ENCODE peak calls at places on chromosomes 1 and 21, in nine cellular contexts. G is fibroblast of the aortic adventitia, E is lung, H is fibroblast of mammary gland, U is HCT116, I is Peyer's patch, D is tibial artery, P is choroid plexus epithelial cell, S is tibial nerve. A is an unnamed sample.

GRCh38 chr1:93109578-93109977 is 30.5 kb downstream of the MTF2 start:
- DNase-seq in G (no peak), E (no peak), H (no peak), U (no peak), I (no peak), D (no peak), P (no peak), S (no peak), A (no peak)

GRCh38 chr1:62321438-62321837 is 2.2 kb upstream of the KANK4 start:
- DNase-seq in G (peak), E (no peak), H (peak), U (peak), I (no peak), D (no peak), P (peak), S (no peak), A (peak)

GRCh38 chr1:198444792-198445191 is 95.7 kb downstream of the ATP6V1G3 start:
- DNase-seq in G (peak), E (no peak), H (peak), U (no peak), I (no peak), D (no peak), P (peak), S (no peak), A (peak)

GRCh38 chr1:53122194-53122846 is 20.1 kb downstream of the SLC1A7 start:
- DNase-seq in G (peak), E (no peak), H (peak), U (no peak), I (no peak), D (no peak), P (no peak), S (no peak), A (no peak)

GRCh38 chr1:74946389-74946788 is 187.8 kb upstream of the LHX8 start:
- DNase-seq in G (no peak), E (no peak), H (no peak), U (no peak), I (no peak), D (no peak), P (no peak), S (no peak), A (no peak)

GRCh38 chr1:148386617-148387016 is 96.5 kb downstream of the PPIAL4G start:
- DNase-seq in G (no peak), E (no peak), H (no peak), U (no peak), I (no peak), D (no peak), P (peak), S (no peak), A (no peak)

GRCh38 chr21:46129846-46130651 is 25.3 kb downstream of the FTCD start:
- DNase-seq in G (no peak), E (no peak), H (peak), U (no peak), I (no peak), D (no peak), P (no peak), S (no peak), A (no peak)

GRCh38 chr21:41069305-41069642 is 98.7 kb upstream of the BACE2 start:
- DNase-seq in G (no peak), E (no peak), H (no peak), U (no peak), I (no peak), D (no peak), P (no peak), S (no peak), A (no peak)

GRCh38 chr1:89524369-89525168 is at the start of gene LRRC8B:
- DNase-seq in G (peak), E (peak), H (peak), U (peak), I (peak), D (peak), P (peak), S (peak), A (peak)

GRCh38 chr1:89527750-89528381 is 3.2 kb downstream of the LRRC8B start:
- DNase-seq in G (no peak), E (no peak), H (no peak), U (no peak), I (no peak), D (no peak), P (no peak), S (no peak), A (no peak)

GRCh38 chr1:89523597-89524368 is 846 bp upstream of the LRRC8B start:
- DNase-seq in G (peak), E (no peak), H (peak), U (peak), I (peak), D (no peak), P (peak), S (no peak), A (peak)

GRCh38 chr1:89527256-89527655 is 2.6 kb downstream of the LRRC8B start:
- DNase-seq in G (no peak), E (no peak), H (no peak), U (no peak), I (no peak), D (no peak), P (no peak), S (no peak), A (no peak)

DNA sequence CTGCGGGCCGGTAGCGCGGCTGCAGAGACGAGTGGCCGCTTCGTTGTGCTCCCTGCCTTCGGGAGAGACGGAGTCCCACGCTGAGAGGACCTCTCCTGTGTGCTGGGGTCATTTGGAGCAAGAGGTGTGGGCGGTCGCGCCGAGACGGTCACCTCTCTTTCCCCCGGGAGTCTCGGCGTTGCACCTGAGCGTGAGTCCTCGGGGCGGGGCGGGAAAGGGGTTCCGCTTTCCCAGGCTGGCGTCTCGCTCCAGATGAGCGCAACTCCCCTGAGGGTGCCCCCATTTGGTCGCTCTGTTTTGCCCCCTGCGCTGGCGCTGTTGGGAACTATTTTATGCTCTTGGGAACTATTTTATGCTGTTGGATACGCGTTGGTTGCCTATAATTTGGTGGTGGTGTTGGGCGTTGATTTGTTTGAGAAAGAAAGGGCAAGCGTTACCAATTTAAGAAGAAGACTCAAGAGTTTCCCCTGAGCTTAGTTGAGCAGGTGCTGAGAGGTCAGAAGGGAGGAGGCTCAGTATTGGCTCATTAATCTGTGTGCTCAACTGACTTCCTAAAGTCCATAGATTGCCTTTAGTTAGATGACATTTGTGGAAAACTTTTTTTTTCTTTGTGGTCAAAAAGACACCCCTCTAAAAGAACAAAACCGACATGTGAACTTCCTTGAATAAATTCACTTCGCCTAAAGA is 683 bp downstream of the LRRC8B start:
- DNase-seq in G (no peak), E (peak), H (no peak), U (peak), I (no peak), D (peak), P (no peak), S (peak), A (no peak)
- TF ChIP-seq CTCF in G (no peak), E (no peak), H (no peak), U (no peak), I (no peak), D (no peak), P (no peak), S (no peak), A (no peak)

DNA sequence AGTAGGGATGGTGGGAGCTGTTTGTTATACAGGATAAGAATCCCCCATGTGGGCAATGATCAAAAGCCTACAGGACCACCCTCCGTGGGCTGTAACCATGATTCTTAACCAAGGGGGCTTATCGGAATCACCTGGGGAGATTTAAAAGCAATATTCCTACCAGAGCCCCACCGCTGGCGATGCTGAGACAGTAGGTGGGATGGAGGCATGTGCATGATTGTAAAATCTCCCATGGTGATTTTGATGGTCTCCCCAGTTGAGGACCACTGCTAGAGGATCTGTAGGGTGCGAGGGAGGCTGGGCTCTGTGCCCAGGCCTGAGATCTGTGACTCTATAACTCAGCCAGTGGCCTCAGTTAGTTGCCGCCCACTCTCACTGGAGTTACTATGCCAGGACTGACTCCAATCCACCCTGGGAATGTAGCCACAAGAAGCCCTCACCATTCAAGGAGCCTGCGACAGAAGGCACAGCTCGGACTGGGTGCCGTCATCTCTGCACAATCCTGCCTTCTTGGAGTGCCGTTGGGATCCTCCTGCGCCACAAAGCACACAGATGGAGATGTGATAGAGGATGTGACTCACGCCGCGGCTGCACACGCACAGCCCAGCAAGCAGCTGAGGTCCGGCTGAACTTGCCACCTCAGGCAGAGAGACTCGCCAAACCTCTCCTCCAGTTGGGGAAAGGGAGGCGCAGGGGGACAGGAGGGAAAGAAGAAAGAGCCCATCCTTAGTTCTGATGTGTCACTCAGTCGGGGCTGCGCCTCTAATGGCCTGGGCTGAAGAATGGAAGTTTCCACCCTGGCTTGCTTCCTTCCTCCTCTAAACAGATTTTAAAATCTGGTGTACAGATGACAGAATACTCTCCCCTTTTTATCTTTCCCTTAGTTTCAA is 26.5 kb downstream of the AKNAD1 start:
- DNase-seq in G (peak), E (peak), H (peak), U (peak), I (peak), D (peak), P (peak), S (peak), A (peak)
- H3K4me3 ChIP-seq in G (peak), E (no peak), H (peak), U (peak), I (no peak), D (peak), P (peak), S (peak), A (no peak)

GRCh38 chr1:201166964-201167624 is 12.8 kb upstream of the TMEM9 start:
- DNase-seq in G (no peak), E (no peak), H (no peak), U (no peak), I (no peak), D (no peak), P (no peak), S (no peak), A (no peak)
- TF ChIP-seq CTCF in G (no peak), E (no peak), H (no peak), U (no peak), I (no peak), D (no peak), P (no peak), S (no peak), A (no peak)

GRCh38 chr1:31549807-31550620 is 26.3 kb upstream of the TINAGL1 start:
- DNase-seq in G (peak), E (no peak), H (peak), U (no peak), I (no peak), D (no peak), P (no peak), S (no peak), A (no peak)
- H3K4me3 ChIP-seq in G (no peak), E (no peak), H (no peak), U (peak), I (peak), D (no peak), P (no peak), S (no peak), A (no peak)

GRCh38 chr1:167744901-167745300 is 23.1 kb downstream of the MPZL1 start:
- DNase-seq in G (no peak), E (no peak), H (no peak), U (no peak), I (no peak), D (no peak), P (no peak), S (no peak), A (no peak)
- TF ChIP-seq CTCF in G (no peak), E (no peak), H (no peak), U (no peak), I (no peak), D (no peak), P (no peak), S (no peak), A (no peak)

GRCh38 chr1:87203890-87204289 is 124.8 kb upstream of the LMO4 start:
- DNase-seq in G (peak), E (no peak), H (peak), U (no peak), I (no peak), D (no peak), P (peak), S (no peak), A (peak)

GRCh38 chr1:87201768-87202167 is 126.9 kb upstream of the LMO4 start:
- DNase-seq in G (no peak), E (no peak), H (no peak), U (no peak), I (no peak), D (no peak), P (no peak), S (no peak), A (no peak)

GRCh38 chr1:87204441-87204840 is 124.2 kb upstream of the LMO4 start:
- DNase-seq in G (no peak), E (no peak), H (no peak), U (no peak), I (no peak), D (no peak), P (no peak), S (no peak), A (peak)

GRCh38 chr1:87200875-87201638 is 127.6 kb upstream of the LMO4 start:
- DNase-seq in G (no peak), E (no peak), H (no peak), U (no peak), I (no peak), D (no peak), P (no peak), S (no peak), A (no peak)

GRCh38 chr1:87202922-87203655 is 125.6 kb upstream of the LMO4 start:
- DNase-seq in G (no peak), E (no peak), H (no peak), U (no peak), I (no peak), D (no peak), P (no peak), S (no peak), A (no peak)
- H3K4me3 ChIP-seq in G (peak), E (no peak), H (no peak), U (no peak), I (no peak), D (peak), P (no peak), S (no peak), A (no peak)

DNA sequence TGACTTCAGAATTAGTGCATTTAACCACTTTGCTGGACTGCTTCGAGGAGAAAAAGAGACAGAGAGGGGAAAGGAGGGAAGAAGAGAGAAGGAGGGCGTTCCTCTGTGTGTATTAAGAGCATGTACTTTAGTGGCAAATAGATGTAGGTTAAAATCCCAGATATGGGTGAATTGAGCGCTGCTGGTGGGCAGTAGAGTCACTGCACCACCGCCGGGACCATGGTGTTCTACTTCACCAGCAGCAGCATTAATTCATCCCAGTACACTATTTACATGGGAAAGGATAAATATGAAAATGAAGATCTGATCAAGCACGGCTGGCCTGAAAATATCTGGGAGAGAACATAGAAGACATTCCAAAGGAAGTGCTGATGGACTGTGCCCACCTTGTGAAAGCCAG is 20.9 kb upstream of the PPIE start:
- DNase-seq in G (no peak), E (no peak), H (no peak), U (no peak), I (no peak), D (no peak), P (no peak), S (no peak), A (no peak)
- TF ChIP-seq CTCF in G (no peak), E (no peak), H (no peak), U (no peak), I (no peak), D (no peak), P (peak), S (no peak), A (no peak)

DNA sequence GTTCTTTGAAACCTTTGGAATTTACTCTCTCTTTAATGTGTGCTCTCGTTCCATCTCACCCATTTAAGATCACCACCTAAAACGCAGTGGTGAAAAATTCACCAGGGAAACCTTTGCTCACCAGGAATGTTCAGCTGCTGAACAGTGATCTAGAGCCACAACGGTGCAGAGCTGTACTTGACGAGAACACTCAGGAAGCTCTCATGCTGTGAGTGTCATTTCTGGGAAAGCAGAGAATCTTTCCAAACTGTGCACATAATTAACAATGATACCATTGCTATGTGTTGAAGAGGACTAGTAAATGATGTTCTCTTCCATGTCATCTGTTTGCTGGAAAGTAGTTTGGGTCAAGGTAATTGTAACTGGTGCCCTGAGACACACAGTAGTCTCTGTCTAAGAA is 117.1 kb downstream of the ZZZ3 start:
- DNase-seq in G (no peak), E (no peak), H (no peak), U (no peak), I (no peak), D (no peak), P (peak), S (no peak), A (peak)
- H3K4me3 ChIP-seq in G (no peak), E (no peak), H (no peak), U (no peak), I (no peak), D (no peak), P (no peak), S (no peak), A (no peak)

GRCh38 chr1:109807822-109808680 is 44.3 kb upstream of the EPS8L3 start:
- DNase-seq in G (peak), E (no peak), H (peak), U (no peak), I (no peak), D (peak), P (no peak), S (no peak), A (peak)

GRCh38 chr1:109807398-109807795 is 43.7 kb upstream of the EPS8L3 start:
- DNase-seq in G (no peak), E (no peak), H (no peak), U (no peak), I (no peak), D (peak), P (no peak), S (no peak), A (no peak)

GRCh38 chr1:109805486-109806180 is 41.9 kb upstream of the EPS8L3 start:
- DNase-seq in G (peak), E (no peak), H (no peak), U (no peak), I (no peak), D (peak), P (peak), S (no peak), A (peak)

GRCh38 chr1:109808703-109809102 is 45.0 kb upstream of the EPS8L3 start:
- DNase-seq in G (no peak), E (no peak), H (no peak), U (no peak), I (no peak), D (peak), P (no peak), S (no peak), A (no peak)

DNA sequence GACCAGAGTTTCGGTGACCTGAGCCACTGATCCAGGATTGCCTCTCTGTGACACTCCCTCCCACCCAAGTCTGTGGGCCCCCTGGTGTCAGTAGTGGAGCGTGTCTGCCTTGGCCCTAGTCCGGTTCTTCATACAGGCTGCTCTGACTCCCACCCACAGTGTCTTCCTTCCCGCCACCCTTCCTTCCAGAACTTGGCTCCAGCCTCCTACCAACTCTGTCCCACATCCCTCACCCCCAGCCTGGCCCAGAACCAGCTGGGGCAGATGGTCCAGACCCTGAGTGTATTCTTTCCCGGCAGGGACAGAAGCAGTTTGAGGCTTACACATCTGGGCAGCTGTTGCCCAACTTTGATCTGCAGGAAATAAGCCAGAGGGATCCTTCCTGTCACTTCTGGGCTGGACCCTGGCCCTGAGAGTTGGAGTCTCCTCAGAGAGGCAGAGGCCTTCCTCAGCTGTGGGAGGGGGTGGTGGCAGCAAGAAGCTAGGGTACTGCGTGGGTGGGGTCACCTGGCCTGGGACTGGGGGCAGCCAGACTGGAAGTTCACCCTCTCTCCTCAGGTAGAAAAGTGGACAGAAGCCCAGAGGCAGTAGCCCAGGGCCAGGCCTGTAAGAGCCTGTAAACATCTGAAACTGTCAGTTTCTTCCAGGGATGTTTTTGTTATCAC is 43.1 kb upstream of the EPS8L3 start:
- DNase-seq in G (no peak), E (no peak), H (peak), U (no peak), I (no peak), D (peak), P (no peak), S (no peak), A (no peak)
- TF ChIP-seq CTCF in G (peak), E (no peak), H (no peak), U (no peak), I (no peak), D (no peak), P (peak), S (no peak), A (no peak)

DNA sequence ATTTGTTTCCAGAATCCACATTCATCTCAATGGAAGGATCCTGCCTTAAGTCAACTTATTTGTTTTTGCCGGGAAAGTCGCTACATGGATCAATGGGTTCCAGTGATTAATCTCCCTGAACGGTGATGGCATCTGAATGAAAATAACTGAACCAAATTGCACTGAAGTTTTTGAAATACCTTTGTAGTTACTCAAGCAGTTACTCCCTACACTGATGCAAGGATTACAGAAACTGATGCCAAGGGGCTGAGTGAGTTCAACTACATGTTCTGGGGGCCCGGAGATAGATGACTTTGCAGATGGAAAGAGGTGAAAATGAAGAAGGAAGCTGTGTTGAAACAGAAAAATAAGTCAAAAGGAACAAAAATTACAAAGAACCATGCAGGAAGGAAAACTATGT is 2.6 kb downstream of the GADD45A start:
- DNase-seq in G (peak), E (no peak), H (peak), U (no peak), I (no peak), D (no peak), P (peak), S (no peak), A (peak)
- H3K4me3 ChIP-seq in G (peak), E (no peak), H (peak), U (no peak), I (peak), D (peak), P (peak), S (no peak), A (peak)